ENCODE peak calls at places on chromosomes 12 and 14, in four cellular contexts. Q is GM12878, C is IMR-90, S is H1. X is an unnamed sample.
A peak's percentile ranks its signal among the peaks of the same experiment; 100 is the strongest.

GRCh38 chr12:79057540-79057939 is 193.0 kb downstream of the SYT1 start:
- DNase-seq in Q (no peak), C (no peak), S (no peak), X (no peak)

GRCh38 chr12:124898200-124898950 is 16.1 kb downstream of the UBC start:
- DNase-seq in Q (no peak), C (no peak), S (peak; percentile 53), X (peak; percentile 47)

GRCh38 chr14:95185452-95186392 is 28.4 kb upstream of the DICER1 start:
- DNase-seq in Q (no peak), C (peak; percentile 19), S (no peak), X (peak; percentile 24)

GRCh38 chr12:62522984-62523383 is 56.4 kb downstream of the MON2 start:
- DNase-seq in Q (no peak), C (peak; percentile 15), S (no peak), X (no peak)

GRCh38 chr12:95574799-95575452 is 23.6 kb upstream of the USP44 start:
- DNase-seq in Q (no peak), C (peak; percentile 64), S (no peak), X (peak; percentile 27)

GRCh38 chr14:57526942-57527341 is 33.3 kb upstream of the CCDC198 start:
- DNase-seq in Q (no peak), C (no peak), S (peak; percentile 34), X (no peak)

GRCh38 chr12:118330421-118331018 is 42.2 kb downstream of the TAOK3 start:
- DNase-seq in Q (no peak), C (peak; percentile 89), S (no peak), X (peak; percentile 84)

GRCh38 chr14:89202413-89202812 is 214.6 kb downstream of the FOXN3 start:
- DNase-seq in Q (no peak), C (no peak), S (no peak), X (no peak)

GRCh38 chr14:54681819-54682261 is 114.9 kb downstream of the SAMD4A start:
- DNase-seq in Q (no peak), C (peak; percentile 93), S (no peak), X (no peak)

GRCh38 chr12:2829275-2829674 is 5.6 kb downstream of the NRIP2 start:
- DNase-seq in Q (no peak), C (no peak), S (no peak), X (no peak)

GRCh38 chr14:103259184-103259583 is 74.9 kb upstream of the EIF5 start:
- DNase-seq in Q (no peak), C (no peak), S (no peak), X (no peak)

GRCh38 chr14:34615507-34615906 is 14.4 kb downstream of the SNX6 start:
- DNase-seq in Q (no peak), C (no peak), S (no peak), X (no peak)

GRCh38 chr12:58301337-58302122 is 360.2 kb downstream of the ATP23 start:
- DNase-seq in Q (no peak), C (no peak), S (no peak), X (no peak)

GRCh38 chr14:53882684-53883083 is 73.9 kb downstream of the BMP4 start:
- DNase-seq in Q (no peak), C (peak; percentile 17), S (no peak), X (no peak)

GRCh38 chr12:50110762-50111416 is 1.1 kb upstream of the COX14 start:
- DNase-seq in Q (peak; percentile 48), C (peak; percentile 11), S (no peak), X (peak; percentile 53)

GRCh38 chr14:64702493-64703392 is 1.5 kb upstream of the PLEKHG3 start:
- DNase-seq in Q (no peak), C (no peak), S (no peak), X (no peak)

GRCh38 chr14:105495990-105496830 is 5.2 kb downstream of the TEDC1 start:
- DNase-seq in Q (no peak), C (no peak), S (no peak), X (no peak)

GRCh38 chr14:60723218-60724079 is 702 bp downstream of the SIX4 start:
- DNase-seq in Q (no peak), C (peak; percentile 62), S (no peak), X (peak; percentile 14)

DNA sequence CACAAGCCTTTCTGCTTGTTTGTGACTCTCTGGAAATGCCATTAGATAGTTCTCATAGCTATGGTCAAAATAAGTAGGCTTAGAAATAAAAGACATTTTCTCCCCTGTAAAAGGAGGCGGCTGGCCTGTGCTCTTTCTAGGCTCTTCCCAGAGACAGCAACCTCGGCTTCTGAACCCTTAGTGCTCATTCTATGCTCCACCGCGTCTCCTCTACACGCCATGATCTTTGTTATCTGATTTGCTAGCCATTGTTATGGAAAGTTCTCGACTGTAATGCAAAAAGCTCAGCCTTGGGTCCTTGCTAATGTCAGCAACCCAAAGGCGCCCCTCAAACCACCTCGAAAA is 64.5 kb downstream of the CRADD start:
- DNase-seq in Q (no peak), C (no peak), S (peak; percentile 73), X (peak; percentile 21)
- TF ChIP-seq CHD1 in Q (no peak), C (no peak), S (no peak), X (no peak)

GRCh38 chr12:72872488-72872887 is 600.3 kb downstream of the TRHDE start:
- DNase-seq in Q (no peak), C (no peak), S (no peak), X (no peak)
- TF ChIP-seq CHD1 in Q (no peak), C (no peak), S (no peak), X (no peak)

GRCh38 chr14:21863289-21863688 is 189.7 kb upstream of the OR4E1 start:
- DNase-seq in Q (no peak), C (no peak), S (no peak), X (no peak)

GRCh38 chr14:21861153-21861552 is 187.5 kb upstream of the OR4E1 start:
- DNase-seq in Q (no peak), C (no peak), S (no peak), X (no peak)

GRCh38 chr14:21860172-21860571 is 186.6 kb upstream of the OR4E1 start:
- DNase-seq in Q (no peak), C (no peak), S (no peak), X (peak; percentile 37)
- TF ChIP-seq CHD1 in Q (no peak), C (no peak), S (no peak), X (no peak)

GRCh38 chr12:70576341-70577282 is 60.6 kb downstream of the PTPRB start:
- DNase-seq in Q (peak; percentile 7), C (peak; percentile 85), S (no peak), X (peak; percentile 39)

GRCh38 chr12:70571705-70572269 is 65.4 kb downstream of the PTPRB start:
- DNase-seq in Q (no peak), C (peak; percentile 7), S (no peak), X (no peak)

DNA sequence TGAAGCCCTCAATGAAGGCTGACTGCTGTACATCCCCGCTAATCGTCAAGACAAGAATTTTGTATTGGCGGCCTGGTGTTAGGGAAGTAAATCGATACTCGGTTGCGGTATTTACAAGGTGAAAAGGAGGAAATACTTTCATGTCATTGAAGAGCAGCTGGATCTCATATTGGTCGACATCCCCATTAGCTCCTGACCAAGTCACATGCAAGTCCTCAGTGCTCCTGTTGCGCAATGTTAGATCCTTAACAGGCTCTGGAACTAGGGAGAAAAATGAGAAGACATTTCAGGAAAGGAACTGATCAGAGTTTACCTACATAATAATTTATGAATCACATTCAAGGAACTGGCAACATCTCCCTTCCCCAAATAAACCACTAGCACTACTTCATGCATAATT is 66.2 kb downstream of the PTPRB start:
- DNase-seq in Q (no peak), C (no peak), S (no peak), X (no peak)
- TF ChIP-seq CHD1 in Q (no peak), C (no peak), S (no peak), X (no peak)

DNA sequence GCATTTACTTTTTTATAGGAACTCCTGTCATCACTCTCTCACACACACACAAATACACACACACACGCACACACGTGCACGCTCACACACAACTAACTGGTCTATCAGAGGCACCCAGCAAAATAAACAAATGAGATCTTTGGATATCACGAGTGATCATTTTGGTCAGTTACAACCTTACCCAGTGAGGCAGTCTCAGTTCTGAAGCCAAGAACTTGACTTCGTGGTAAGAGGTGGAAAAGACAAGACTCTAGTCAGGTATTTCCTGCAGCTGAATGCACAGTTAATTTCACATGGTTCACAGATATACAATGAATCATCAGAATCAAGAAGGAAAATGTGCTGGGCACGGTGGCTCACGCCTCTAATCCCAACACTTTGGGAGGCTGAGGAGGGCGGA is 39.4 kb downstream of the ATF7 start:
- DNase-seq in Q (no peak), C (peak; percentile 63), S (no peak), X (no peak)
- TF ChIP-seq CHD1 in Q (no peak), C (no peak), S (no peak), X (no peak)

DNA sequence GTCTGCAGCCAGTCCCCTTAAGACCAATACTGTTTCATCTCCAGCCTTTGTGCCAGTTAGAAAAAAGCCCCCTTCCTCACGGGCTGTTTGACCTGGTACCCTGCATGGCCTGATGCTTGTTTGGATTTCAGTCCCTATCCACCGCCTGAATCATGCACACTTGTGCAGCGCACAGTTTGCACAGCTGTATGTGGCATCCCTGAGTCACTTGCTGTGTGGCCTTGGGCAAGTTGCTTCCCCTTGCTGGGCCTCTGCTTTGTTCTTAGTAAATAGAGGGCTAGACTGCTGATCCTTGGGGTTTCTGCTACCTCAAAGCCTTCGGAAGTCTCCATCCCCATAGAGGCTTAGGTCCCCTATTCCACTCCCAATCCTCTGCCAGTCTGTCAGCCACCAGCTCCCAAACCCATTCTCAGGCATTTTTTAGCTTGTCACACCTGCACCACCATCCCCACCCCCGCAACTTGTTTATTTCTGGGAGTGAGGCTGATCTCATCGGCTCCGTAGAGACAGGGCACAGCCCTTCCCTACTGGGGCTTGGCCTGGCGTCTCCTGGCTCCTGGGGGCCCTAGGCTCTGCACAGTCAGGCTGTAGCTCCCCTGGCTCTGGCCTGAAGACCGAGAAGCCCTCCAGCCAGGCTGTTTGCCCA is 8.8 kb downstream of the KRT80 start:
- DNase-seq in Q (no peak), C (peak; percentile 59), S (no peak), X (no peak)
- TF ChIP-seq CHD1 in Q (no peak), C (no peak), S (no peak), X (no peak)

GRCh38 chr12:66252771-66253170 is 49.5 kb upstream of the HELB start:
- DNase-seq in Q (no peak), C (no peak), S (no peak), X (no peak)

GRCh38 chr12:66255737-66256136 is 46.6 kb upstream of the HELB start:
- DNase-seq in Q (no peak), C (no peak), S (no peak), X (no peak)

GRCh38 chr12:66247741-66248140 is 54.6 kb upstream of the HELB start:
- DNase-seq in Q (no peak), C (no peak), S (no peak), X (no peak)

GRCh38 chr12:66251049-66251448 is 51.2 kb upstream of the HELB start:
- DNase-seq in Q (no peak), C (no peak), S (no peak), X (no peak)
- TF ChIP-seq CHD1 in Q (no peak), C (no peak), S (no peak), X (no peak)